ENCODE peak calls at places on chromosomes 4 and X, in nine cellular contexts. One of them, this sample, is unnamed.
A peak's percentile ranks its signal among the peaks of the same experiment; 100 is the strongest.

GRCh38 chrX:31266172-31267076 is 194.6 kb upstream of the FTHL17 start:
- DNase-seq in esophagus squamous epithelium: no peak
- DNase-seq in tibial nerve: peak; percentile 29
- DNase-seq in adrenal gland: peak; percentile 38
- DNase-seq in right lobe of liver: peak; percentile 72
- DNase-seq in HCT116: no peak
- DNase-seq in GM12892: peak; percentile 11
- DNase-seq in vagina: no peak
- DNase-seq in IMR-90: no peak
- DNase-seq in this sample: no peak

GRCh38 chrX:124981420-124981819 is 338.3 kb upstream of the TEX13C start:
- DNase-seq in esophagus squamous epithelium: no peak
- DNase-seq in IMR-90: no peak
- DNase-seq in tibial nerve: no peak
- DNase-seq in vagina: no peak
- DNase-seq in right lobe of liver: no peak
- DNase-seq in HCT116: no peak
- DNase-seq in adrenal gland: no peak
- DNase-seq in GM12892: no peak
- DNase-seq in this sample: no peak

GRCh38 chr4:73653695-73654106 is 33.5 kb upstream of the RASSF6 start:
- DNase-seq in esophagus squamous epithelium: no peak
- DNase-seq in IMR-90: peak; percentile 62
- DNase-seq in HCT116: peak; percentile 33
- DNase-seq in tibial nerve: no peak
- DNase-seq in vagina: no peak
- DNase-seq in right lobe of liver: peak; percentile 59
- DNase-seq in GM12892: no peak
- DNase-seq in adrenal gland: no peak
- DNase-seq in this sample: peak; percentile 69

GRCh38 chrX:154036513-154036912 is 16.8 kb upstream of the IRAK1 start:
- DNase-seq in vagina: no peak
- DNase-seq in esophagus squamous epithelium: no peak
- DNase-seq in tibial nerve: no peak
- DNase-seq in GM12892: no peak
- DNase-seq in adrenal gland: no peak
- DNase-seq in HCT116: no peak
- DNase-seq in IMR-90: no peak
- DNase-seq in right lobe of liver: no peak
- DNase-seq in this sample: no peak

GRCh38 chrX:9231491-9231890 is 197.6 kb upstream of the FAM9B start:
- DNase-seq in right lobe of liver: no peak
- DNase-seq in IMR-90: peak; percentile 33
- DNase-seq in adrenal gland: no peak
- DNase-seq in tibial nerve: no peak
- DNase-seq in GM12892: no peak
- DNase-seq in esophagus squamous epithelium: no peak
- DNase-seq in HCT116: no peak
- DNase-seq in vagina: no peak
- DNase-seq in this sample: no peak

GRCh38 chrX:124413244-124413643 is 66.9 kb downstream of the SH2D1A start:
- DNase-seq in HCT116: no peak
- DNase-seq in vagina: no peak
- DNase-seq in right lobe of liver: no peak
- DNase-seq in IMR-90: no peak
- DNase-seq in esophagus squamous epithelium: no peak
- DNase-seq in adrenal gland: no peak
- DNase-seq in GM12892: no peak
- DNase-seq in tibial nerve: no peak
- DNase-seq in this sample: no peak

GRCh38 chr4:73576366-73576765 is 43.9 kb downstream of the RASSF6 start:
- DNase-seq in vagina: no peak
- DNase-seq in IMR-90: peak; percentile 29
- DNase-seq in tibial nerve: no peak
- DNase-seq in GM12892: no peak
- DNase-seq in HCT116: no peak
- DNase-seq in esophagus squamous epithelium: no peak
- DNase-seq in right lobe of liver: no peak
- DNase-seq in adrenal gland: no peak
- DNase-seq in this sample: no peak

GRCh38 chrX:63408050-63408449 is 56.9 kb upstream of the SPIN4 start:
- DNase-seq in GM12892: no peak
- DNase-seq in esophagus squamous epithelium: no peak
- DNase-seq in HCT116: no peak
- DNase-seq in right lobe of liver: no peak
- DNase-seq in vagina: no peak
- DNase-seq in adrenal gland: no peak
- DNase-seq in IMR-90: no peak
- DNase-seq in tibial nerve: no peak
- DNase-seq in this sample: no peak

GRCh38 chr4:110195561-110196205 is 2.7 kb downstream of the ELOVL6 start:
- DNase-seq in GM12892: no peak
- DNase-seq in IMR-90: peak; percentile 17
- DNase-seq in esophagus squamous epithelium: no peak
- DNase-seq in vagina: no peak
- DNase-seq in right lobe of liver: no peak
- DNase-seq in tibial nerve: no peak
- DNase-seq in adrenal gland: no peak
- DNase-seq in HCT116: no peak
- DNase-seq in this sample: no peak

GRCh38 chr4:110198472-110199419 is at the start of gene ELOVL6:
- DNase-seq in HCT116: peak; percentile 61
- DNase-seq in esophagus squamous epithelium: no peak
- DNase-seq in vagina: no peak
- DNase-seq in IMR-90: peak; percentile 72
- DNase-seq in right lobe of liver: peak; percentile 87
- DNase-seq in tibial nerve: peak; percentile 31
- DNase-seq in GM12892: peak; percentile 25
- DNase-seq in adrenal gland: peak; percentile 70
- DNase-seq in this sample: peak; percentile 87

GRCh38 chr4:110197421-110198398 is 705 bp downstream of the ELOVL6 start:
- DNase-seq in tibial nerve: no peak
- DNase-seq in adrenal gland: peak; percentile 43
- DNase-seq in GM12892: peak; percentile 29
- DNase-seq in vagina: no peak
- DNase-seq in esophagus squamous epithelium: no peak
- DNase-seq in right lobe of liver: peak; percentile 54
- DNase-seq in IMR-90: peak; percentile 39
- DNase-seq in HCT116: no peak
- DNase-seq in this sample: peak; percentile 71

GRCh38 chr4:110196206-110196870 is 2.1 kb downstream of the ELOVL6 start:
- DNase-seq in tibial nerve: no peak
- DNase-seq in esophagus squamous epithelium: no peak
- DNase-seq in GM12892: peak; percentile 22
- DNase-seq in HCT116: no peak
- DNase-seq in IMR-90: peak; percentile 32
- DNase-seq in adrenal gland: peak; percentile 20
- DNase-seq in right lobe of liver: peak; percentile 63
- DNase-seq in vagina: no peak
- DNase-seq in this sample: peak; percentile 78

DNA sequence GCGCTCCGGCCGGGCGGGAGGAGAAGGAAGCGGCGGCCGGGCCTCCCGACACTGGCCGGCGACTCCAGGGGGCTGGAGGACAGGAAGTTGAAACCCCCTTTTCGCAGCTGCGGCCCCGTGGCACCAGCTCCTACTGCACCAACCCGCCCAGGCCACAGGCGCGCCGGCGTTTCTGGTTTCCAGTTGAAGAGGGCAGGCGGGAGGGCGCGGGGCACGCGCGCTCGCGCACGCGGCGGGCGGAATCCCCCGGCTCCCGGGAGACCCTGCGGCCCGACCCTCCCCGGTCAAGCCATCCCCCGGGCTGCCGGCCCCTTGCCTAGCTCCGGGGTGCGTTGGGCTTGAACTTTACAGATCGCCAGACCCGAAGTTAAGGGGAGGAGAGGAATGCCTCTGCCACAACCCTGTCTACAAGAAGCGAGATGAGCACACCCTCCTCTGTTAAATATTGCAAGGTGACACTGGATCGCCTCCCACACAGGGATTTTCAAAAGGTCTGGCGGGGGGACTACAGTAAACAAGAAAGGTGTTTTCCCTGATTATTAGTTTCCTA is 1.5 kb downstream of the ELOVL6 start:
- DNase-seq in right lobe of liver: peak; percentile 61
- DNase-seq in GM12892: peak; percentile 46
- DNase-seq in adrenal gland: peak; percentile 35
- DNase-seq in IMR-90: peak; percentile 31
- DNase-seq in tibial nerve: peak; percentile 15
- DNase-seq in esophagus squamous epithelium: peak; percentile 2
- DNase-seq in vagina: no peak
- DNase-seq in HCT116: no peak
- DNase-seq in this sample: peak; percentile 78
- TF ChIP-seq POLR2A in right lobe of liver: peak; percentile 54
- TF ChIP-seq POLR2A in GM12892: peak; percentile 55
- TF ChIP-seq POLR2A in adrenal gland: peak; percentile 3
- TF ChIP-seq POLR2A in IMR-90: no peak
- TF ChIP-seq POLR2A in tibial nerve: no peak
- TF ChIP-seq POLR2A in esophagus squamous epithelium: no peak
- TF ChIP-seq POLR2A in vagina: no peak
- TF ChIP-seq POLR2A in HCT116: no peak
- TF ChIP-seq POLR2A in this sample: no peak

DNA sequence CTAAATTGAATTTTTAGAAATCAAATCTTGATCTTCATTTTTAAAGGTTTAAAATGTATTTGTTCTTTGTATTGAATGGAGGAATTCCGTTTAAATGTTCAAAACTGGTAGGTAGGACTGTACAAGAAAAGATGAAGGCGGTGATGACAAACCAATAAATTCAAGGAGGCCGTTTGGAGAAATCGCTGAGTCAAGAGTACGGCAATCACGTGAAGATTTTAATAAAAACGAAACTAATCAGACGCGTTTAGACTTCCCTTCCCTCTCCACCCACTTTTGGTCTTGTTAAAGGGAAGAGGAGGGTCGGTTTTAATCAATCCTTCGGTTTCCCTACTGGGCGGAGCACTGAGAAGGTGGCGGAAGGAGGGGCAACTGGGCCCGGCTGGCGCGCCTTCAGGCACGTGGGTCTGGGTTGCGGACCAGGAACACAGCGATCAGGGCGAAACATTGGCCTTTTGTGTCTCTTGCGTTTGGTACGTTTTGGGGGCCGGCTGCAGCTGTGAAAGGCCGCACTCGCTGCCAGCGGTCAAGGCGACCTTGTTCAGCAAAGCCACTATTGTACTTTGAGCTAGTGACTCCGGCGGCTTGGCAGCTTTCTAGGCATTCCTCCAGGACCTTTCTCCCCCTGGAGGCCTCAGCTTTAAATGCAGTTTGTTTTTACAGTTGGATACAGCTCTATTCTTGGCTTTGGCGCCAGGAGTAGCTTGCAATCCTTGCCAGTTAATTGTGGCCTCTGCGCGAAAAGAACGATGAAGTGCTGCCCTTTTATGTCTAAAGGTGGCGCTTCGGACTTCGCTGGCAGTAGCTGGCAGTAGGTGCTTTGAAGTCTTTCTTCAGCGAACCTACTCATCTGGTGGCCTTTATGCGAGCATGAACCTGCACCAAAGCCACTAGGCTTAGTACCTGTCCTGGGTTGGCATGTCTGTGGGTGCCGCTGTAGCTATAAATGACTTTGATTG is 16.7 kb upstream of the LAMP2 start:
- DNase-seq in HCT116: peak; percentile 80
- DNase-seq in vagina: no peak
- DNase-seq in IMR-90: peak; percentile 69
- DNase-seq in GM12892: peak; percentile 20
- DNase-seq in adrenal gland: peak; percentile 86
- DNase-seq in esophagus squamous epithelium: peak; percentile 15
- DNase-seq in tibial nerve: peak; percentile 66
- DNase-seq in right lobe of liver: peak; percentile 68
- DNase-seq in this sample: peak; percentile 88
- TF ChIP-seq POLR2A in HCT116: no peak
- TF ChIP-seq POLR2A in vagina: no peak
- TF ChIP-seq POLR2A in IMR-90: no peak
- TF ChIP-seq POLR2A in GM12892: no peak
- TF ChIP-seq POLR2A in adrenal gland: peak; percentile 67
- TF ChIP-seq POLR2A in esophagus squamous epithelium: no peak
- TF ChIP-seq POLR2A in tibial nerve: no peak
- TF ChIP-seq POLR2A in right lobe of liver: no peak
- TF ChIP-seq POLR2A in this sample: peak; percentile 49

GRCh38 chr4:125833-126232 is 1.5 kb downstream of the ZNF718 start:
- DNase-seq in vagina: peak; percentile 37
- DNase-seq in HCT116: no peak
- DNase-seq in IMR-90: no peak
- DNase-seq in tibial nerve: no peak
- DNase-seq in GM12892: no peak
- DNase-seq in right lobe of liver: no peak
- DNase-seq in esophagus squamous epithelium: no peak
- DNase-seq in adrenal gland: no peak
- DNase-seq in this sample: no peak

GRCh38 chr4:120616-121015 is 3.7 kb upstream of the ZNF718 start:
- DNase-seq in adrenal gland: no peak
- DNase-seq in IMR-90: no peak
- DNase-seq in right lobe of liver: no peak
- DNase-seq in vagina: no peak
- DNase-seq in esophagus squamous epithelium: no peak
- DNase-seq in GM12892: no peak
- DNase-seq in HCT116: no peak
- DNase-seq in tibial nerve: no peak
- DNase-seq in this sample: no peak

GRCh38 chr4:125085-125820 is 952 bp downstream of the ZNF718 start:
- DNase-seq in right lobe of liver: peak; percentile 42
- DNase-seq in adrenal gland: peak; percentile 60
- DNase-seq in esophagus squamous epithelium: no peak
- DNase-seq in HCT116: no peak
- DNase-seq in GM12892: no peak
- DNase-seq in IMR-90: peak; percentile 17
- DNase-seq in vagina: peak; percentile 91
- DNase-seq in tibial nerve: no peak
- DNase-seq in this sample: no peak

GRCh38 chr4:121408-122084 is 2.8 kb upstream of the ZNF718 start:
- DNase-seq in right lobe of liver: no peak
- DNase-seq in tibial nerve: no peak
- DNase-seq in IMR-90: no peak
- DNase-seq in vagina: no peak
- DNase-seq in HCT116: no peak
- DNase-seq in GM12892: no peak
- DNase-seq in adrenal gland: no peak
- DNase-seq in esophagus squamous epithelium: no peak
- DNase-seq in this sample: no peak

GRCh38 chr4:124275-125081 is at the start of gene ZNF718:
- DNase-seq in HCT116: no peak
- DNase-seq in vagina: peak; percentile 96
- DNase-seq in esophagus squamous epithelium: peak; percentile 65
- DNase-seq in GM12892: peak; percentile 58
- DNase-seq in right lobe of liver: peak; percentile 92
- DNase-seq in adrenal gland: peak; percentile 96
- DNase-seq in tibial nerve: peak; percentile 89
- DNase-seq in IMR-90: peak; percentile 97
- DNase-seq in this sample: peak; percentile 92
- TF ChIP-seq POLR2A in HCT116: no peak
- TF ChIP-seq POLR2A in vagina: peak; percentile 55
- TF ChIP-seq POLR2A in esophagus squamous epithelium: no peak
- TF ChIP-seq POLR2A in GM12892: peak; percentile 86
- TF ChIP-seq POLR2A in right lobe of liver: peak; percentile 82
- TF ChIP-seq POLR2A in adrenal gland: peak; percentile 92
- TF ChIP-seq POLR2A in tibial nerve: peak; percentile 49
- TF ChIP-seq POLR2A in IMR-90: peak; percentile 79
- TF ChIP-seq POLR2A in this sample: peak; percentile 91

GRCh38 chr4:1345905-1346780 is 865 bp upstream of the UVSSA start:
- DNase-seq in IMR-90: peak; percentile 16
- DNase-seq in HCT116: no peak
- DNase-seq in esophagus squamous epithelium: no peak
- DNase-seq in adrenal gland: peak; percentile 57
- DNase-seq in vagina: no peak
- DNase-seq in right lobe of liver: peak; percentile 55
- DNase-seq in GM12892: peak; percentile 56
- DNase-seq in tibial nerve: no peak
- DNase-seq in this sample: peak; percentile 74

GRCh38 chr4:1348014-1348513 is 1.1 kb downstream of the UVSSA start:
- DNase-seq in vagina: no peak
- DNase-seq in IMR-90: no peak
- DNase-seq in right lobe of liver: peak; percentile 26
- DNase-seq in esophagus squamous epithelium: no peak
- DNase-seq in adrenal gland: no peak
- DNase-seq in GM12892: no peak
- DNase-seq in HCT116: no peak
- DNase-seq in tibial nerve: no peak
- DNase-seq in this sample: no peak

GRCh38 chr4:1348746-1349145 is 1.7 kb downstream of the UVSSA start:
- DNase-seq in tibial nerve: no peak
- DNase-seq in esophagus squamous epithelium: no peak
- DNase-seq in right lobe of liver: no peak
- DNase-seq in vagina: no peak
- DNase-seq in HCT116: no peak
- DNase-seq in adrenal gland: no peak
- DNase-seq in IMR-90: no peak
- DNase-seq in GM12892: no peak
- DNase-seq in this sample: no peak

GRCh38 chr4:1347410-1347864 is 429 bp downstream of the UVSSA start:
- DNase-seq in GM12892: peak; percentile 74
- DNase-seq in adrenal gland: peak; percentile 92
- DNase-seq in right lobe of liver: peak; percentile 72
- DNase-seq in esophagus squamous epithelium: no peak
- DNase-seq in HCT116: no peak
- DNase-seq in vagina: no peak
- DNase-seq in tibial nerve: peak; percentile 33
- DNase-seq in IMR-90: peak; percentile 82
- DNase-seq in this sample: peak; percentile 81

DNA sequence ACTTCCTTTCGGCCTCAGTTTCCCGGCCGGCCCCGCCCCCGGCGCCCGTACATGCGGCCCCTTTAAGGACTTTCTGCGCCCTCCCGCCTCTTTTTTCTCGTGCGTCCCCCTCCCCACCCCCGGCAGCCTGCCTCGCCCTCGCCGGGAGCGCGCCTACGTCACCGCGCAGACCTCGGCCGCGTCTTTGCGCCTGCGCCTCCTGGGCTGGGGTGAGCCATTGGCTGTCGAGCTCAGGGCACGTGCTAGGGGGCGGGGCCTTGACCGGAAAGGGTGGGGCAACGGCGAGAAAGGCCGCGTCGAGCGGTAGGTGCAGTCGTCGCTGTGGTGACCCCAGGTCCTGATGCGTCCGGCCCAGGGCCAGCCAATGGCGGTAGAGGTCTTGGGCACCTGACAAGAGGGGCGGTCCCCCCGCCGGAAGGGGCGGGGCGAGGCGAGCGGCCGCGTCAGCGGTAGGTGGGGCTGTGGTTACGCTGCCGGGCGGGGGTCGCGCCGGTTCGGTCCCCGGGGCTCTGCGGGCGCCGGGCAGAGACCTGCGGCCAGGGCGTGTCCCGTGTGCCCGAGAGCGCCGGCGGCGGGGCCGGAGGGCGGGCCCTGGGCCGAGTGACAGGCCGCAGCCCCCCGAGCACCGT is at the start of gene UVSSA:
- DNase-seq in HCT116: peak; percentile 99
- DNase-seq in right lobe of liver: peak; percentile 100
- DNase-seq in vagina: peak; percentile 100
- DNase-seq in IMR-90: peak; percentile 99
- DNase-seq in esophagus squamous epithelium: peak; percentile 99
- DNase-seq in tibial nerve: peak; percentile 100
- DNase-seq in GM12892: peak; percentile 100
- DNase-seq in adrenal gland: peak; percentile 100
- DNase-seq in this sample: peak; percentile 100
- TF ChIP-seq POLR2A in HCT116: no peak
- TF ChIP-seq POLR2A in right lobe of liver: peak; percentile 96
- TF ChIP-seq POLR2A in vagina: peak; percentile 96
- TF ChIP-seq POLR2A in IMR-90: no peak
- TF ChIP-seq POLR2A in esophagus squamous epithelium: no peak
- TF ChIP-seq POLR2A in tibial nerve: peak; percentile 95
- TF ChIP-seq POLR2A in GM12892: peak; percentile 60
- TF ChIP-seq POLR2A in adrenal gland: no peak
- TF ChIP-seq POLR2A in this sample: peak; percentile 88

This sample was measured in erythroblast.